ENCODE peak calls at places on chromosomes 1 and 21, in five cellular contexts. One of them, this sample, is unnamed.
A peak's percentile ranks its signal among the peaks of the same experiment; 100 is the strongest.

GRCh38 chr1:41436281-41437010 is 48.0 kb downstream of the EDN2 start:
- DNase-seq in NCI-H510A: no peak
- DNase-seq in kidney epithelial cell: no peak
- DNase-seq in HS-27A: no peak
- DNase-seq in T-helper 1 cell: no peak
- DNase-seq in this sample: no peak

GRCh38 chr1:18948048-18948912 is 8.2 kb downstream of the IFFO2 start:
- DNase-seq in HS-27A: no peak
- DNase-seq in NCI-H510A: no peak
- DNase-seq in T-helper 1 cell: peak; percentile 62
- DNase-seq in kidney epithelial cell: peak; percentile 68
- DNase-seq in this sample: peak; percentile 49

GRCh38 chr1:65830306-65830705 is 37.6 kb downstream of the PDE4B start:
- DNase-seq in kidney epithelial cell: no peak
- DNase-seq in HS-27A: no peak
- DNase-seq in NCI-H510A: no peak
- DNase-seq in T-helper 1 cell: no peak
- DNase-seq in this sample: no peak

GRCh38 chr1:54624466-54625464 is 1.4 kb upstream of the FAM151A start:
- DNase-seq in T-helper 1 cell: no peak
- DNase-seq in HS-27A: no peak
- DNase-seq in NCI-H510A: no peak
- DNase-seq in kidney epithelial cell: no peak
- DNase-seq in this sample: no peak

GRCh38 chr1:45552309-45552708 is 1.7 kb downstream of the AKR1A1 start:
- DNase-seq in HS-27A: no peak
- DNase-seq in NCI-H510A: peak; percentile 57
- DNase-seq in T-helper 1 cell: no peak
- DNase-seq in kidney epithelial cell: no peak
- DNase-seq in this sample: no peak

GRCh38 chr1:4561213-4561612 is 93.2 kb upstream of the AJAP1 start:
- DNase-seq in kidney epithelial cell: no peak
- DNase-seq in HS-27A: no peak
- DNase-seq in T-helper 1 cell: no peak
- DNase-seq in NCI-H510A: no peak
- DNase-seq in this sample: no peak

GRCh38 chr21:41147096-41147978 is 20.6 kb upstream of the BACE2 start:
- DNase-seq in T-helper 1 cell: no peak
- DNase-seq in HS-27A: no peak
- DNase-seq in NCI-H510A: no peak
- DNase-seq in kidney epithelial cell: no peak
- DNase-seq in this sample: no peak

GRCh38 chr1:200427744-200428143 is 17.9 kb upstream of the ZNF281 start:
- DNase-seq in HS-27A: no peak
- DNase-seq in NCI-H510A: no peak
- DNase-seq in T-helper 1 cell: no peak
- DNase-seq in kidney epithelial cell: no peak
- DNase-seq in this sample: no peak

GRCh38 chr1:92461364-92462097 is 25.2 kb downstream of the GFI1 start:
- DNase-seq in T-helper 1 cell: no peak
- DNase-seq in kidney epithelial cell: no peak
- DNase-seq in NCI-H510A: no peak
- DNase-seq in HS-27A: no peak
- DNase-seq in this sample: no peak

GRCh38 chr1:175192630-175193338 is at the start of gene KIAA0040:
- DNase-seq in HS-27A: no peak
- DNase-seq in NCI-H510A: peak; percentile 81
- DNase-seq in kidney epithelial cell: no peak
- DNase-seq in T-helper 1 cell: peak; percentile 53
- DNase-seq in this sample: peak; percentile 62

GRCh38 chr1:63320024-63320799 is 2.2 kb upstream of the FOXD3 start:
- DNase-seq in kidney epithelial cell: no peak
- DNase-seq in NCI-H510A: no peak
- DNase-seq in HS-27A: no peak
- DNase-seq in T-helper 1 cell: no peak
- DNase-seq in this sample: no peak

GRCh38 chr1:154349121-154349520 is 23.8 kb downstream of the ATP8B2 start:
- DNase-seq in kidney epithelial cell: no peak
- DNase-seq in NCI-H510A: no peak
- DNase-seq in HS-27A: no peak
- DNase-seq in T-helper 1 cell: no peak
- DNase-seq in this sample: no peak

GRCh38 chr1:107141491-107142369 is 891 bp downstream of the NTNG1 start:
- DNase-seq in HS-27A: no peak
- DNase-seq in T-helper 1 cell: no peak
- DNase-seq in kidney epithelial cell: no peak
- DNase-seq in NCI-H510A: no peak
- DNase-seq in this sample: no peak

GRCh38 chr1:40640314-40641076 is 25.0 kb downstream of the RIMS3 start:
- DNase-seq in T-helper 1 cell: no peak
- DNase-seq in kidney epithelial cell: no peak
- DNase-seq in NCI-H510A: no peak
- DNase-seq in HS-27A: no peak
- DNase-seq in this sample: no peak

GRCh38 chr21:45074048-45074817 is at the start of gene ADARB1:
- DNase-seq in HS-27A: no peak
- DNase-seq in NCI-H510A: peak; percentile 17
- DNase-seq in kidney epithelial cell: no peak
- DNase-seq in T-helper 1 cell: peak; percentile 47
- DNase-seq in this sample: peak; percentile 43